ENCODE peak calls at places on chromosomes 1 and 21, in six cellular contexts. X, U, S, O, G and W are unnamed samples.

GRCh38 chr1:17304155-17304826 is 3.7 kb upstream of the PADI4 start:
- DNase-seq in X (no peak), U (no peak), S (peak), O (no peak), G (no peak), W (no peak)

GRCh38 chr1:27960762-27961645 is 1.2 kb downstream of the XKR8 start:
- DNase-seq in X (peak), U (no peak), S (no peak), O (no peak), G (no peak), W (no peak)

GRCh38 chr1:35857830-35858229 is 25.2 kb upstream of the AGO1 start:
- DNase-seq in X (no peak), U (no peak), S (no peak), O (no peak), G (no peak), W (peak)

GRCh38 chr1:92480813-92481597 is 5.7 kb downstream of the GFI1 start:
- DNase-seq in X (no peak), U (no peak), S (no peak), O (no peak), G (no peak), W (no peak)

GRCh38 chr1:200740291-200741212 is 1.9 kb downstream of the CAMSAP2 start:
- DNase-seq in X (no peak), U (no peak), S (no peak), O (no peak), G (no peak), W (peak)

GRCh38 chr21:17387030-17387617 is 125.7 kb upstream of the CXADR start:
- DNase-seq in X (peak), U (peak), S (peak), O (no peak), G (peak), W (peak)

GRCh38 chr21:45950740-45951515 is 30.6 kb upstream of the COL6A1 start:
- DNase-seq in X (peak), U (no peak), S (peak), O (peak), G (no peak), W (peak)

GRCh38 chr1:210248341-210248740 is 15.7 kb downstream of the SERTAD4 start:
- DNase-seq in X (no peak), U (no peak), S (no peak), O (no peak), G (no peak), W (no peak)

GRCh38 chr1:198794498-198794897 is 155.7 kb downstream of the PTPRC start:
- DNase-seq in X (no peak), U (no peak), S (no peak), O (no peak), G (peak), W (peak)

GRCh38 chr1:38217316-38217715 is 170.7 kb upstream of the POU3F1 start:
- DNase-seq in X (no peak), U (no peak), S (no peak), O (no peak), G (no peak), W (no peak)

GRCh38 chr1:2133039-2133878 is 61.3 kb downstream of the FAAP20 start:
- DNase-seq in X (peak), U (peak), S (peak), O (peak), G (peak), W (peak)

GRCh38 chr1:160420881-160421842 is 20.8 kb downstream of the VANGL2 start:
- DNase-seq in X (no peak), U (no peak), S (no peak), O (no peak), G (no peak), W (no peak)

GRCh38 chr1:8257621-8258020 is 60.3 kb upstream of the SLC45A1 start:
- DNase-seq in X (no peak), U (no peak), S (peak), O (no peak), G (no peak), W (no peak)

GRCh38 chr1:113993072-113993471 is 13.8 kb downstream of the OLFML3 start:
- DNase-seq in X (no peak), U (no peak), S (no peak), O (no peak), G (no peak), W (no peak)
- TF ChIP-seq CTCF in X (no peak), U (no peak), S (no peak), O (no peak), G (no peak), W (no peak)

GRCh38 chr1:47534417-47534816 is 96.6 kb downstream of the FOXD2 start:
- DNase-seq in X (no peak), U (no peak), S (no peak), O (no peak), G (no peak), W (peak)

GRCh38 chr1:47532831-47533175 is 95.0 kb downstream of the FOXD2 start:
- DNase-seq in X (no peak), U (no peak), S (no peak), O (no peak), G (no peak), W (no peak)

GRCh38 chr1:47533176-47534039 is 95.6 kb downstream of the FOXD2 start:
- DNase-seq in X (no peak), U (peak), S (no peak), O (peak), G (peak), W (peak)

GRCh38 chr1:47536646-47537118 is 98.8 kb downstream of the FOXD2 start:
- DNase-seq in X (no peak), U (no peak), S (no peak), O (no peak), G (no peak), W (no peak)

GRCh38 chr1:47534040-47534328 is 96.1 kb downstream of the FOXD2 start:
- DNase-seq in X (no peak), U (no peak), S (no peak), O (no peak), G (no peak), W (no peak)
- H3K4me3 ChIP-seq in X (no peak), U (no peak), S (no peak), O (no peak), G (no peak), W (no peak)

DNA sequence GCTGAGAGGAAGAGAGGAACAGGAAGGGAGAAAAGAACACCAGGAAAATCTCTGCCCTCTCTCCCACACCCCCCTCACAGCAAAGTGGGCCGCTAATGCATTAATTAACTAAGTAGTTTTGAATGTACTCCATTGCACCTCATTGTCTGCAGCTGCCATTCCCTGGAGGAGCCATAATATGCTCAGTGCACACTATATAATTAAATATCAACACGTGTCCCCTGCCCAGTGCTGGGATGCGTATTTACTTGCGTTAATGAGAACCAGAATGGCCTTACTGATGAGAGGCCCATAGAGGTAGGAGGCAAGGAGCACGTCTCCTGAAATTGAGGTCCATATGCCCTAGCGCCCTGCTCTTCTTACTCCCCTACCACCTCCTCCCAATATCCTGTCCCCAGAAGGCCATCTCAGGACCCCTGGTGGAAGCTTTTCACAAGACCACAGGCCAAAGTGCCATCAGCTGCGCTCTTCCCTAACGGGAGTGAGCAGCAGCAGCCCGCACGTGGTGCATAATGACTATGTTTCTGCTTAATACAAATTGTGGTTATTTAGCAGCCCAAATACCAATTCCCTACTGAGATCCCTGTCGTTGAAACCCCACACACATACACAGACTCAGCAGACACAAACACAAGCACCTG is 76.8 kb downstream of the PLXNA2 start:
- DNase-seq in X (no peak), U (no peak), S (no peak), O (no peak), G (no peak), W (no peak)
- TF ChIP-seq CTCF in X (no peak), U (no peak), S (no peak), O (no peak), G (no peak), W (no peak)

GRCh38 chr1:43655953-43656352 is 6.0 kb downstream of the KDM4A start:
- DNase-seq in X (no peak), U (no peak), S (no peak), O (no peak), G (no peak), W (no peak)

GRCh38 chr1:43651188-43651587 is 1.2 kb downstream of the KDM4A start:
- DNase-seq in X (no peak), U (no peak), S (no peak), O (no peak), G (no peak), W (no peak)

GRCh38 chr1:43653893-43654292 is 3.9 kb downstream of the KDM4A start:
- DNase-seq in X (no peak), U (no peak), S (no peak), O (no peak), G (no peak), W (no peak)

GRCh38 chr1:43651922-43652321 is 2.0 kb downstream of the KDM4A start:
- DNase-seq in X (no peak), U (no peak), S (no peak), O (no peak), G (no peak), W (peak)

GRCh38 chr1:43653339-43653738 is 3.4 kb downstream of the KDM4A start:
- DNase-seq in X (no peak), U (peak), S (no peak), O (no peak), G (no peak), W (peak)
- H3K4me3 ChIP-seq in X (no peak), U (no peak), S (no peak), O (no peak), G (no peak), W (no peak)

DNA sequence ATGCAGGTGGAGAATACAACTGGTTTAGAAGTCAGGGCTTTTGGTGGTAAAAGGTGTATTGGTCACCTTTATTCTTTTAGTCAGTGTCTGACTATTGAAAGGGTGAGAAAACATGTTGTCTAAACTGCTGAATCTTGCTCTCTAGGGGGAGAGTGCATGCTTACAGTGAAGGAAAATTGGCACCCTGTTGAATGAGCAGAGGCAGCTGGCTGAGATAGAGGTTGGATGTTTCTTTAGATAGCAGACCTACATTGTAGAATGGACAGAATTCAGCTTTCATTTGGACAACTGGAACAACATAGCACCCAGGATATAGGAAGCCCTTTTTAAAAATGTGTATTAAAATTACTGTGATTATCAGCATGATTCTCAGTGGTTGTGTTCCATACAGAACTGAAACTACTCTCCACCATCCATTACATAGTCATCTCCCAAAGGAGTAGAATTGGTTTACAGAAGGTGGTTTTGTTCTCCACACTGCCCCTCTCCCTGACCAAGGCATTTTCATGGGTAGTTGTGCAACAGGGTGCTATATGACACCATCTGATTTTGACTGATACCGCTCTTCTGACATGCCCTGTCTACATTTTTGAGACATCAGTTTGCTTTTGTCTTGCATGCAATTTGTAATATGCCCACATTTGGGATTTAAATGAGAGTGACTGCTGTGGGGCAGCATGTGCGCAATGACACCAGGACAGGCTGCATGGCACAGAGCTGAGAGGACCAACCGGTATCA is 16.2 kb downstream of the RHOU start:
- DNase-seq in X (no peak), U (no peak), S (no peak), O (no peak), G (no peak), W (no peak)
- TF ChIP-seq CTCF in X (no peak), U (no peak), S (no peak), O (no peak), G (no peak), W (no peak)

GRCh38 chr1:10794724-10795304 is 1.6 kb downstream of the CASZ1 start:
- DNase-seq in X (peak), U (no peak), S (peak), O (no peak), G (no peak), W (peak)

GRCh38 chr1:10795305-10796021 is 983 bp downstream of the CASZ1 start:
- DNase-seq in X (peak), U (no peak), S (peak), O (no peak), G (no peak), W (peak)

GRCh38 chr1:10791117-10791951 is 5.1 kb downstream of the CASZ1 start:
- DNase-seq in X (no peak), U (no peak), S (no peak), O (no peak), G (no peak), W (no peak)

GRCh38 chr1:10790155-10790707 is 6.2 kb downstream of the CASZ1 start:
- DNase-seq in X (no peak), U (no peak), S (no peak), O (no peak), G (no peak), W (no peak)

GRCh38 chr1:10793129-10793651 is 3.3 kb downstream of the CASZ1 start:
- DNase-seq in X (no peak), U (no peak), S (no peak), O (no peak), G (no peak), W (peak)
- H3K4me3 ChIP-seq in X (peak), U (no peak), S (peak), O (peak), G (no peak), W (no peak)

DNA sequence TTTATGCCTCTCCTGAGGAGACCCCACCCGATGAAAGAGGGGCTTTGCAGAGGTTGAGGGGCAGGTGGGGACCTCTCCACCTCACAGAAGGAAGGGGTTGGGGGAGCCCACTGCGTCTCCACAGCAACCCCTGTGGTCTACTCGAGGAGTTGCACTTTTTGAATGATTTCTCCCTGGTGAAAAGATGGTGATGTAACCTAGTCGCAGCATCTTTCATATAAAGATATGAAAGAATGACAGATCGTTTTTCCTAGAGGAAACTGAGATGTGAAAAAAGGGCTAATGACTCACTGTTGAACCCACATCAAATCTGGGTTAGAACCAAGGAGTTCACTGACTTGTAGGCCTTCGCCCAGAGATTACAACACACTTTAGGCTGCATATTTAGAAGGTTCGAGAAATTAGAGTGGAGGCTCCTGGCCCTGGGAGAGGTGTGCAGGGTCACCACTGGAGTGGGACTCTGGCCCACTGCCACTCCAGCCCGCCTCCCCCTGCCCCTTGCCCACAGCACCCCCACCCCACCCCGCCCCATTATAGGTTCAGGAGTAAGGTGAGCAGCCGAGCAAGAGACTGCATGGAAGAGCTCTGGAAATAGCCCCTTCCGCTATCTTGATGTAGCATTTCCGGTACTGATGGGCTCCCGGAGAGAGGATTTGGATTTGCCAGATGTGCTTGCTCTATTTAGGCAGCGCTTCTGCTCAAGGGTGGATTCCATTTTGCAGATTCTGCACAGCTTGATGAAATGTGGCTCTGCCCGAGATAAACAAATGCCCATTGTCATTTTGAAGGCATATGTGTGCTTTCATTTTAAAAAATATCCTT is 6.7 kb downstream of the TGFB2 start:
- DNase-seq in X (no peak), U (no peak), S (no peak), O (no peak), G (no peak), W (peak)
- TF ChIP-seq CTCF in X (no peak), U (peak), S (no peak), O (peak), G (peak), W (peak)